ENCODE peak calls at places on chromosomes 6 and 20, in five cellular contexts. One of them, this sample, is unnamed.

GRCh38 chr6:43770417-43771209 is 602 bp downstream of the VEGFA start:
- DNase-seq in fibroblast of pulmonary artery: peak
- DNase-seq in NCI-H1092 treated with DMSO at 0.1 percent for 48 hours: peak
- DNase-seq in HEK293T: peak
- DNase-seq in posterior vena cava: peak
- DNase-seq in this sample: peak

GRCh38 chr20:9270831-9271230 is 201.9 kb downstream of the PLCB4 start:
- DNase-seq in posterior vena cava: no peak
- DNase-seq in NCI-H1092 treated with DMSO at 0.1 percent for 48 hours: no peak
- DNase-seq in fibroblast of pulmonary artery: peak
- DNase-seq in HEK293T: no peak
- DNase-seq in this sample: no peak

GRCh38 chr6:22372922-22373321 is 76.1 kb upstream of the PRL start:
- DNase-seq in NCI-H1092 treated with DMSO at 0.1 percent for 48 hours: no peak
- DNase-seq in HEK293T: no peak
- DNase-seq in fibroblast of pulmonary artery: no peak
- DNase-seq in posterior vena cava: no peak
- DNase-seq in this sample: no peak

GRCh38 chr6:152380993-152381898 is 255.9 kb downstream of the SYNE1 start:
- DNase-seq in fibroblast of pulmonary artery: peak
- DNase-seq in posterior vena cava: peak
- DNase-seq in NCI-H1092 treated with DMSO at 0.1 percent for 48 hours: no peak
- DNase-seq in HEK293T: peak
- DNase-seq in this sample: peak

GRCh38 chr6:137240168-137240567 is 21.0 kb upstream of the IFNGR1 start:
- DNase-seq in HEK293T: no peak
- DNase-seq in NCI-H1092 treated with DMSO at 0.1 percent for 48 hours: no peak
- DNase-seq in posterior vena cava: peak
- DNase-seq in fibroblast of pulmonary artery: peak
- DNase-seq in this sample: no peak

GRCh38 chr6:127119361-127120108 is 1.1 kb downstream of the RSPO3 start:
- DNase-seq in posterior vena cava: peak
- DNase-seq in NCI-H1092 treated with DMSO at 0.1 percent for 48 hours: no peak
- DNase-seq in HEK293T: peak
- DNase-seq in fibroblast of pulmonary artery: no peak
- DNase-seq in this sample: peak

GRCh38 chr6:73418081-73418741 is 23.6 kb downstream of the DDX43 start:
- DNase-seq in fibroblast of pulmonary artery: no peak
- DNase-seq in posterior vena cava: no peak
- DNase-seq in HEK293T: no peak
- DNase-seq in NCI-H1092 treated with DMSO at 0.1 percent for 48 hours: no peak
- DNase-seq in this sample: no peak

GRCh38 chr6:101779051-101779844 is 385.7 kb downstream of the GRIK2 start:
- DNase-seq in NCI-H1092 treated with DMSO at 0.1 percent for 48 hours: no peak
- DNase-seq in fibroblast of pulmonary artery: peak
- DNase-seq in posterior vena cava: no peak
- DNase-seq in HEK293T: no peak
- DNase-seq in this sample: no peak

GRCh38 chr6:122886475-122886874 is 97.4 kb downstream of the SMPDL3A start:
- DNase-seq in posterior vena cava: no peak
- DNase-seq in HEK293T: no peak
- DNase-seq in NCI-H1092 treated with DMSO at 0.1 percent for 48 hours: no peak
- DNase-seq in fibroblast of pulmonary artery: no peak
- DNase-seq in this sample: no peak

GRCh38 chr20:44832724-44833123 is 22.4 kb upstream of the RIMS4 start:
- DNase-seq in fibroblast of pulmonary artery: peak
- DNase-seq in posterior vena cava: no peak
- DNase-seq in NCI-H1092 treated with DMSO at 0.1 percent for 48 hours: no peak
- DNase-seq in HEK293T: no peak
- DNase-seq in this sample: no peak

GRCh38 chr20:48238781-48239180 is 453.5 kb upstream of the SULF2 start:
- DNase-seq in NCI-H1092 treated with DMSO at 0.1 percent for 48 hours: no peak
- DNase-seq in fibroblast of pulmonary artery: no peak
- DNase-seq in posterior vena cava: peak
- DNase-seq in HEK293T: no peak
- DNase-seq in this sample: no peak

GRCh38 chr6:158707120-158707519 is 57.3 kb downstream of the SYTL3 start:
- DNase-seq in fibroblast of pulmonary artery: peak
- DNase-seq in HEK293T: no peak
- DNase-seq in posterior vena cava: peak
- DNase-seq in NCI-H1092 treated with DMSO at 0.1 percent for 48 hours: no peak
- DNase-seq in this sample: no peak

GRCh38 chr20:61178431-61179080 is 73.5 kb upstream of the CDH4 start:
- DNase-seq in HEK293T: no peak
- DNase-seq in NCI-H1092 treated with DMSO at 0.1 percent for 48 hours: no peak
- DNase-seq in fibroblast of pulmonary artery: no peak
- DNase-seq in posterior vena cava: no peak
- DNase-seq in this sample: no peak

GRCh38 chr6:1094306-1094705 is 217.6 kb upstream of the FOXQ1 start:
- DNase-seq in HEK293T: no peak
- DNase-seq in NCI-H1092 treated with DMSO at 0.1 percent for 48 hours: no peak
- DNase-seq in fibroblast of pulmonary artery: no peak
- DNase-seq in posterior vena cava: no peak
- DNase-seq in this sample: no peak

GRCh38 chr6:2038096-2038495 is 207.3 kb downstream of the GMDS start:
- DNase-seq in posterior vena cava: no peak
- DNase-seq in HEK293T: no peak
- DNase-seq in fibroblast of pulmonary artery: peak
- DNase-seq in NCI-H1092 treated with DMSO at 0.1 percent for 48 hours: no peak
- DNase-seq in this sample: no peak

GRCh38 chr6:116530436-116530835 is 15.0 kb downstream of the TRAPPC3L start:
- DNase-seq in fibroblast of pulmonary artery: no peak
- DNase-seq in NCI-H1092 treated with DMSO at 0.1 percent for 48 hours: peak
- DNase-seq in posterior vena cava: no peak
- DNase-seq in HEK293T: no peak
- DNase-seq in this sample: no peak

GRCh38 chr6:115728171-115728570 is 332.5 kb downstream of the FRK start:
- DNase-seq in NCI-H1092 treated with DMSO at 0.1 percent for 48 hours: no peak
- DNase-seq in posterior vena cava: no peak
- DNase-seq in fibroblast of pulmonary artery: no peak
- DNase-seq in HEK293T: no peak
- DNase-seq in this sample: peak

GRCh38 chr6:8831366-8832152 is 396.2 kb upstream of the SLC35B3 start:
- DNase-seq in posterior vena cava: no peak
- DNase-seq in HEK293T: no peak
- DNase-seq in fibroblast of pulmonary artery: no peak
- DNase-seq in NCI-H1092 treated with DMSO at 0.1 percent for 48 hours: no peak
- DNase-seq in this sample: no peak

GRCh38 chr6:109008537-109008950 is 86.1 kb downstream of the SESN1 start:
- DNase-seq in HEK293T: no peak
- DNase-seq in NCI-H1092 treated with DMSO at 0.1 percent for 48 hours: peak
- DNase-seq in fibroblast of pulmonary artery: peak
- DNase-seq in posterior vena cava: no peak
- DNase-seq in this sample: no peak

GRCh38 chr6:46469021-46469420 is 22.2 kb downstream of the RCAN2 start:
- DNase-seq in posterior vena cava: no peak
- DNase-seq in NCI-H1092 treated with DMSO at 0.1 percent for 48 hours: no peak
- DNase-seq in fibroblast of pulmonary artery: no peak
- DNase-seq in HEK293T: no peak
- DNase-seq in this sample: no peak

GRCh38 chr6:37381579-37381978 is 27.8 kb downstream of the RNF8 start:
- DNase-seq in posterior vena cava: no peak
- DNase-seq in fibroblast of pulmonary artery: peak
- DNase-seq in HEK293T: peak
- DNase-seq in NCI-H1092 treated with DMSO at 0.1 percent for 48 hours: peak
- DNase-seq in this sample: no peak

GRCh38 chr6:13573669-13574110 is 711 bp upstream of the SIRT5 start:
- DNase-seq in posterior vena cava: no peak
- DNase-seq in HEK293T: no peak
- DNase-seq in NCI-H1092 treated with DMSO at 0.1 percent for 48 hours: no peak
- DNase-seq in fibroblast of pulmonary artery: peak
- DNase-seq in this sample: no peak

GRCh38 chr6:137740347-137740746 is 126.7 kb upstream of the TNFAIP3 start:
- DNase-seq in fibroblast of pulmonary artery: peak
- DNase-seq in HEK293T: no peak
- DNase-seq in NCI-H1092 treated with DMSO at 0.1 percent for 48 hours: no peak
- DNase-seq in posterior vena cava: no peak
- DNase-seq in this sample: no peak

GRCh38 chr20:58636983-58637421 is 14.1 kb upstream of the STX16 start:
- DNase-seq in HEK293T: no peak
- DNase-seq in posterior vena cava: no peak
- DNase-seq in fibroblast of pulmonary artery: no peak
- DNase-seq in NCI-H1092 treated with DMSO at 0.1 percent for 48 hours: no peak
- DNase-seq in this sample: peak

GRCh38 chr6:130761286-130761685 is 65.9 kb upstream of the SMLR1 start:
- DNase-seq in NCI-H1092 treated with DMSO at 0.1 percent for 48 hours: no peak
- DNase-seq in fibroblast of pulmonary artery: no peak
- DNase-seq in HEK293T: no peak
- DNase-seq in posterior vena cava: no peak
- DNase-seq in this sample: no peak

GRCh38 chr6:3022765-3023662 is 23.3 kb downstream of the NQO2 start:
- DNase-seq in NCI-H1092 treated with DMSO at 0.1 percent for 48 hours: no peak
- DNase-seq in posterior vena cava: no peak
- DNase-seq in HEK293T: no peak
- DNase-seq in fibroblast of pulmonary artery: no peak
- DNase-seq in this sample: no peak

GRCh38 chr20:16051968-16052367 is 521.3 kb downstream of the KIF16B start:
- DNase-seq in fibroblast of pulmonary artery: no peak
- DNase-seq in posterior vena cava: no peak
- DNase-seq in HEK293T: no peak
- DNase-seq in NCI-H1092 treated with DMSO at 0.1 percent for 48 hours: no peak
- DNase-seq in this sample: no peak

GRCh38 chr6:73727114-73727513 is 31.1 kb downstream of the CD109 start:
- DNase-seq in NCI-H1092 treated with DMSO at 0.1 percent for 48 hours: no peak
- DNase-seq in HEK293T: no peak
- DNase-seq in fibroblast of pulmonary artery: no peak
- DNase-seq in posterior vena cava: no peak
- DNase-seq in this sample: no peak

GRCh38 chr6:42696526-42697267 is 25.7 kb downstream of the PRPH2 start:
- DNase-seq in fibroblast of pulmonary artery: peak
- DNase-seq in posterior vena cava: no peak
- DNase-seq in HEK293T: no peak
- DNase-seq in NCI-H1092 treated with DMSO at 0.1 percent for 48 hours: no peak
- DNase-seq in this sample: no peak

GRCh38 chr20:57089701-57090144 is 176.7 kb downstream of the BMP7 start:
- DNase-seq in HEK293T: peak
- DNase-seq in NCI-H1092 treated with DMSO at 0.1 percent for 48 hours: peak
- DNase-seq in posterior vena cava: peak
- DNase-seq in fibroblast of pulmonary artery: peak
- DNase-seq in this sample: peak

GRCh38 chr20:63082308-63082938 is 75.7 kb upstream of the BHLHE23 start:
- DNase-seq in NCI-H1092 treated with DMSO at 0.1 percent for 48 hours: no peak
- DNase-seq in fibroblast of pulmonary artery: peak
- DNase-seq in HEK293T: peak
- DNase-seq in posterior vena cava: peak
- DNase-seq in this sample: peak

GRCh38 chr6:4941782-4942672 is 61.8 kb downstream of the RPP40 start:
- DNase-seq in posterior vena cava: no peak
- DNase-seq in NCI-H1092 treated with DMSO at 0.1 percent for 48 hours: no peak
- DNase-seq in HEK293T: no peak
- DNase-seq in fibroblast of pulmonary artery: peak
- DNase-seq in this sample: no peak

GRCh38 chr6:150004101-150004782 is 21.1 kb downstream of the RAET1L start:
- DNase-seq in fibroblast of pulmonary artery: no peak
- DNase-seq in NCI-H1092 treated with DMSO at 0.1 percent for 48 hours: no peak
- DNase-seq in HEK293T: no peak
- DNase-seq in posterior vena cava: peak
- DNase-seq in this sample: no peak

GRCh38 chr6:169146536-169146935 is 107.1 kb downstream of the THBS2 start:
- DNase-seq in fibroblast of pulmonary artery: peak
- DNase-seq in NCI-H1092 treated with DMSO at 0.1 percent for 48 hours: no peak
- DNase-seq in posterior vena cava: no peak
- DNase-seq in HEK293T: no peak
- DNase-seq in this sample: no peak

GRCh38 chr6:134351615-134352474 is 33.9 kb upstream of the SGK1 start:
- DNase-seq in fibroblast of pulmonary artery: no peak
- DNase-seq in NCI-H1092 treated with DMSO at 0.1 percent for 48 hours: peak
- DNase-seq in posterior vena cava: no peak
- DNase-seq in HEK293T: no peak
- DNase-seq in this sample: no peak

GRCh38 chr6:135842618-135843392 is 8.7 kb upstream of the PDE7B start:
- DNase-seq in HEK293T: no peak
- DNase-seq in posterior vena cava: no peak
- DNase-seq in fibroblast of pulmonary artery: no peak
- DNase-seq in NCI-H1092 treated with DMSO at 0.1 percent for 48 hours: no peak
- DNase-seq in this sample: no peak

This sample was measured in kidney.